ENCODE peak calls at places on chromosomes 12 and 14, in eight cellular contexts. K, F, U, Q, Y, G, P and B are unnamed samples.

GRCh38 chr12:79929065-79929464 is 5.8 kb downstream of the PPP1R12A start:
- DNase-seq in K (no peak), F (no peak), U (no peak), Q (no peak), Y (no peak), G (no peak), P (no peak), B (no peak)

GRCh38 chr14:38900887-38901286 is 202.1 kb downstream of the SEC23A start:
- DNase-seq in K (no peak), F (no peak), U (no peak), Q (no peak), Y (no peak), G (no peak), P (no peak), B (no peak)

GRCh38 chr14:100224229-100224628 is 14.7 kb upstream of the YY1 start:
- DNase-seq in K (no peak), F (no peak), U (no peak), Q (no peak), Y (no peak), G (no peak), P (no peak), B (no peak)

GRCh38 chr14:73402579-73402978 is 55.8 kb downstream of the NUMB start:
- DNase-seq in K (no peak), F (no peak), U (no peak), Q (no peak), Y (no peak), G (no peak), P (no peak), B (no peak)

GRCh38 chr12:8037947-8038346 is 5.4 kb downstream of the FOXJ2 start:
- DNase-seq in K (no peak), F (no peak), U (no peak), Q (no peak), Y (no peak), G (no peak), P (no peak), B (no peak)

GRCh38 chr12:9856154-9856553 is 13.0 kb downstream of the CLEC2B start:
- DNase-seq in K (no peak), F (no peak), U (no peak), Q (no peak), Y (no peak), G (no peak), P (no peak), B (no peak)

GRCh38 chr12:118098456-118098855 is 5.4 kb downstream of the VSIG10 start:
- DNase-seq in K (no peak), F (no peak), U (no peak), Q (no peak), Y (no peak), G (no peak), P (no peak), B (no peak)

GRCh38 chr12:20367731-20368652 is at the start of gene PDE3A:
- DNase-seq in K (peak), F (peak), U (no peak), Q (peak), Y (peak), G (peak), P (peak), B (peak)

GRCh38 chr14:47207636-47208035 is 467.8 kb downstream of the MDGA2 start:
- DNase-seq in K (no peak), F (no peak), U (no peak), Q (no peak), Y (no peak), G (no peak), P (no peak), B (no peak)

GRCh38 chr12:54658306-54659264 is 10.4 kb upstream of the DCD start:
- DNase-seq in K (peak), F (peak), U (peak), Q (peak), Y (no peak), G (no peak), P (no peak), B (no peak)

GRCh38 chr12:125968413-125968812 is 903.2 kb downstream of the AACS start:
- DNase-seq in K (no peak), F (no peak), U (no peak), Q (no peak), Y (no peak), G (no peak), P (no peak), B (no peak)

GRCh38 chr14:93892923-93893549 is 34.1 kb upstream of the FAM181A start:
- DNase-seq in K (peak), F (peak), U (peak), Q (peak), Y (peak), G (peak), P (peak), B (no peak)

GRCh38 chr12:30880061-30880460 is 46.5 kb upstream of the TSPAN11 start:
- DNase-seq in K (peak), F (no peak), U (no peak), Q (no peak), Y (no peak), G (peak), P (no peak), B (no peak)

GRCh38 chr14:102668291-102668873 is 75.9 kb downstream of the RCOR1 start:
- DNase-seq in K (no peak), F (no peak), U (no peak), Q (no peak), Y (no peak), G (no peak), P (no peak), B (no peak)

GRCh38 chr12:89873745-89874144 is 165.1 kb upstream of the ATP2B1 start:
- DNase-seq in K (peak), F (peak), U (no peak), Q (no peak), Y (no peak), G (no peak), P (no peak), B (no peak)

GRCh38 chr12:68267892-68268396 is 14.5 kb upstream of the IL22 start:
- DNase-seq in K (peak), F (no peak), U (no peak), Q (no peak), Y (peak), G (peak), P (no peak), B (no peak)

GRCh38 chr14:52413729-52414453 is 99.8 kb downstream of the PTGER2 start:
- DNase-seq in K (peak), F (no peak), U (no peak), Q (no peak), Y (no peak), G (peak), P (no peak), B (no peak)

GRCh38 chr12:103369929-103370328 is 125.8 kb downstream of the C12orf42 start:
- DNase-seq in K (no peak), F (no peak), U (no peak), Q (no peak), Y (no peak), G (no peak), P (no peak), B (no peak)

GRCh38 chr14:59020382-59020781 is 168.1 kb upstream of the DAAM1 start:
- DNase-seq in K (peak), F (peak), U (no peak), Q (peak), Y (peak), G (peak), P (no peak), B (no peak)

DNA sequence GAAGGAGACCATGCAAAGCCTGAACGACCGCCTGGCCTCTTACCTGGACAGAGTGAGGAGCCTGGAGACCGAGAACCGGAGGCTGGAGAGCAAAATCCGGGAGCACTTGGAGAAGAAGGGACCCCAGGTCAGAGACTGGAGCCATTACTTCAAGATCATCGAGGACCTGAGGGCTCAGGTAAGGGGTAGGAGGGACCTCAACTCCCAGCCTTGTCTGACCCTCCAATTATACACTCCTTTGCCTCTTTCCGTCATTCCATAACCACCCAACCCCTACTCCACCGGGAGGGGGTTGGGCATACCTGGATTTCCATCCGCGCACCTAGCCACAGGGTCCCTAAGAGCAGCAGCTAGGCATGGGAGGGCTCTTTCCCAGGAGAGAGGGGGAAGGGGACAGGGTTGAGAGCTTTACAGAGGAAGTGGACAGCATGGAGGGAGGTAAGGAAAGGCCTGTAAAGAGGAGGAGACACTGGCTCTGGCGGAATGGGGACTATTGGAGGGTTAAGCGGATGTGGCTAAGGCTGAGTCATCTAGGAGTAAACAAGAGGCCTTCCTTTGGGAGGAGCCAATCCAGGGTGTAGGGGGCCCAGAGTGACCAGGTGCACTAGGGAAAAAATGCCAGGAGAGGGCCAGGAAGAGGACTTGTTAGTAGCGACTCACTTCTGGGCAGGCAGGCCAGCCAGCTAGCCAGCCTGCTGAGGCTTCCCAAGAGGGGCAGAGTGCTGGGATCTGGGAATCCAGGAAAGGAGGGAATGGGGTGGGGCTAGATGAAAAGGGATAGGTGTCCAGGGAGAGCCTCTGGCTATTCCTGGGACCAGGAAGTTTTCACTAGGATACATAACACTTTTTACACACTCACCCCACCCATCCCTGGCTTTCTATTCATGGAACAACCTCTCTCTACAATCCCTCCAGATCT is 754 bp downstream of the KRT18 start:
- DNase-seq in K (peak), F (no peak), U (peak), Q (peak), Y (peak), G (peak), P (peak), B (no peak)
- TF ChIP-seq CTCF in K (no peak), F (no peak), U (no peak), Q (no peak), Y (no peak), G (no peak), P (no peak), B (no peak)

DNA sequence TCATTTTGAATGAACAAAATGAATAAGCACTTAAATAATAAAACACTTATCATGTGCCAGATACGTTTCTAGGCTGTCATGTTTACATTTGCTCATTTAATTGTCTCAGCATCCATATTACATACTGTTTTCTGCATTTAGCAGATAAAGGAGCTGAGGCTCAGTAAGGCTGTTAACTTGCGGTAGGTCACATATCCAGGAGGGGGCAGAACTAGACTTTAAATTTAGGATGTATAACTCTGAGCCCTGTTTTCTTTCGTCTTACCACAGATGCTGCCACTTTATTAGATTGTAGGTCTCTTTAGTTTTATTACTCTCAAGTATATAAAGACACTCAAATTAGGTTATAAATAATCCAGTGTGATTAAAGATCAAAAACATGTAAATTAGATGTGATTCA is 17.7 kb downstream of the IRAK4 start:
- DNase-seq in K (peak), F (peak), U (no peak), Q (peak), Y (no peak), G (no peak), P (no peak), B (no peak)
- TF ChIP-seq CTCF in K (peak), F (peak), U (no peak), Q (peak), Y (peak), G (peak), P (no peak), B (peak)

GRCh38 chr12:83823386-83824045 is 1089.1 kb downstream of the SLC6A15 start:
- DNase-seq in K (no peak), F (peak), U (peak), Q (no peak), Y (no peak), G (no peak), P (peak), B (no peak)
- TF ChIP-seq CTCF in K (no peak), F (peak), U (peak), Q (no peak), Y (no peak), G (no peak), P (peak), B (peak)

GRCh38 chr14:21933681-21934080 is 260.1 kb upstream of the OR4E1 start:
- DNase-seq in K (no peak), F (no peak), U (no peak), Q (peak), Y (no peak), G (no peak), P (no peak), B (no peak)
- TF ChIP-seq CTCF in K (no peak), F (no peak), U (peak), Q (no peak), Y (peak), G (no peak), P (peak), B (peak)

GRCh38 chr12:1662761-1663439 is 28.0 kb upstream of the ADIPOR2 start:
- DNase-seq in K (no peak), F (peak), U (peak), Q (no peak), Y (no peak), G (peak), P (no peak), B (no peak)
- TF ChIP-seq CTCF in K (peak), F (peak), U (no peak), Q (no peak), Y (peak), G (peak), P (peak), B (peak)

GRCh38 chr14:21063479-21063878 is 5.9 kb downstream of the RNASE8 start:
- DNase-seq in K (peak), F (no peak), U (no peak), Q (no peak), Y (peak), G (no peak), P (no peak), B (no peak)

GRCh38 chr14:21070083-21070609 is at the start of gene ARHGEF40:
- DNase-seq in K (peak), F (peak), U (peak), Q (peak), Y (no peak), G (no peak), P (peak), B (no peak)

GRCh38 chr14:21069388-21070082 is 569 bp upstream of the ARHGEF40 start:
- DNase-seq in K (peak), F (peak), U (no peak), Q (peak), Y (no peak), G (no peak), P (peak), B (no peak)

GRCh38 chr14:21068521-21069387 is 1.4 kb upstream of the ARHGEF40 start:
- DNase-seq in K (peak), F (peak), U (peak), Q (peak), Y (no peak), G (no peak), P (peak), B (no peak)

GRCh38 chr14:21066882-21067502 is 3.1 kb upstream of the ARHGEF40 start:
- DNase-seq in K (no peak), F (no peak), U (no peak), Q (peak), Y (no peak), G (no peak), P (no peak), B (no peak)
- TF ChIP-seq CTCF in K (peak), F (peak), U (no peak), Q (no peak), Y (peak), G (peak), P (no peak), B (peak)

GRCh38 chr14:77140937-77141591 is 527 bp downstream of the ZDHHC22 start:
- DNase-seq in K (no peak), F (peak), U (no peak), Q (no peak), Y (no peak), G (peak), P (no peak), B (no peak)
- TF ChIP-seq CTCF in K (peak), F (peak), U (no peak), Q (peak), Y (peak), G (peak), P (no peak), B (peak)

DNA sequence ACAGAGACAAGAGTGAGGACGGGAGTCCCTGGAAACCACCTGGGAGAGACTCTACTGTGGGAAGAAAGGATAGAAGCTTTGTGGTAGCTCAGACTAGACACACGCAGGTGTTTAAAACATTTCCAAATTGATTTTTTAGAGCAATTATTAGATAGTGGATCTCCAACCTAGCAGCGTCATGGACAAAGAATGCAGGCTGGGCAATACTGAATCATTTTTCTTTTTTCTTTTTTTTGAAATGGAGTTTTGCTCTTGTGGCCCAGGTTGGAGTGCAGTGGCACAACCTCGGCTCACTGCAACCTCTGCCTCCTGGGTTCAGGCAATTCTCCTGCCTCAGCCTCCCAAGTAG is 13.1 kb downstream of the GPR132 start:
- DNase-seq in K (no peak), F (no peak), U (no peak), Q (no peak), Y (no peak), G (no peak), P (no peak), B (no peak)
- TF ChIP-seq CTCF in K (no peak), F (no peak), U (no peak), Q (no peak), Y (no peak), G (no peak), P (no peak), B (no peak)

GRCh38 chr12:62282375-62282774 is 22.2 kb downstream of the USP15 start:
- DNase-seq in K (peak), F (no peak), U (no peak), Q (no peak), Y (no peak), G (no peak), P (no peak), B (no peak)
- TF ChIP-seq CTCF in K (no peak), F (no peak), U (no peak), Q (no peak), Y (no peak), G (no peak), P (no peak), B (no peak)

GRCh38 chr14:99216191-99216590 is 55.8 kb downstream of the BCL11B start:
- DNase-seq in K (no peak), F (no peak), U (no peak), Q (no peak), Y (no peak), G (no peak), P (no peak), B (peak)

GRCh38 chr14:99213603-99214002 is 58.4 kb downstream of the BCL11B start:
- DNase-seq in K (no peak), F (no peak), U (no peak), Q (no peak), Y (no peak), G (no peak), P (no peak), B (no peak)

GRCh38 chr14:99214701-99215100 is 57.3 kb downstream of the BCL11B start:
- DNase-seq in K (no peak), F (no peak), U (no peak), Q (no peak), Y (no peak), G (no peak), P (no peak), B (peak)

GRCh38 chr14:99217066-99217465 is 54.9 kb downstream of the BCL11B start:
- DNase-seq in K (no peak), F (no peak), U (no peak), Q (no peak), Y (no peak), G (no peak), P (no peak), B (no peak)

DNA sequence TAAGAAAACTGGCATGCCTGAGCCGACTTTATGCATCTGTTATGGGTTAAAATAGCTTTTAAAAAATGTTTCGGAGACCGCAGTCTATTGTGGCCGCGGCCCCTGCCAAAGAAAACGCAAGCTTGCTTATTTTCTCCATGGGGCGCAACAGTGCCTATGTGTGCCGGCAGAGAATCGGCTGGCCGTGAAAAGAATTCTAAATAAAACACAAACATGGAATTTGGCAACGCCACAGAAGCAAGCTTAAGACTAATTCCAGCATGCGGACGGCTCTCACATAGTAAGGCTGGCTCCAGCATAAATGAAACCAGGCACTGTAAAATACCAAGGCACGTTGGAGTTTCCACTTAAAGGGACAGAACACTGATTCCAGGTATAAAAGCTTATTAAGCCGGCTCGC is 56.7 kb downstream of the BCL11B start:
- DNase-seq in K (peak), F (no peak), U (no peak), Q (no peak), Y (peak), G (peak), P (no peak), B (peak)
- TF ChIP-seq CTCF in K (no peak), F (no peak), U (no peak), Q (no peak), Y (no peak), G (no peak), P (no peak), B (no peak)